ENCODE peak calls at places on chromosomes 1 and 21, in four cellular contexts. K, B, R and V are unnamed samples.

GRCh38 chr21:33360281-33360680 is 35.5 kb downstream of the IFNAR1 start:
- DNase-seq in K (no peak), B (no peak), R (no peak), V (no peak)

GRCh38 chr1:156747737-156748669 is 3.5 kb downstream of the HDGF start:
- DNase-seq in K (no peak), B (no peak), R (no peak), V (no peak)

GRCh38 chr1:157748262-157748817 is 28.6 kb downstream of the FCRL2 start:
- DNase-seq in K (no peak), B (no peak), R (no peak), V (no peak)

GRCh38 chr1:30600706-30601105 is 122.7 kb downstream of the MATN1 start:
- DNase-seq in K (no peak), B (no peak), R (no peak), V (no peak)

GRCh38 chr1:45654540-45655280 is 30.9 kb upstream of the CCDC17 start:
- DNase-seq in K (no peak), B (no peak), R (no peak), V (no peak)

GRCh38 chr1:225809842-225810578 is at the start of gene EPHX1:
- DNase-seq in K (peak), B (peak), R (peak), V (peak)

GRCh38 chr1:41418868-41419583 is 57.8 kb downstream of the FOXO6 start:
- DNase-seq in K (no peak), B (no peak), R (peak), V (no peak)

GRCh38 chr1:193799948-193800690 is 613.7 kb upstream of the B3GALT2 start:
- DNase-seq in K (no peak), B (no peak), R (no peak), V (no peak)

GRCh38 chr1:236083650-236084385 is 18.9 kb upstream of the NID1 start:
- DNase-seq in K (no peak), B (no peak), R (no peak), V (no peak)

GRCh38 chr1:225644666-225645065 is 8.3 kb downstream of the ENAH start:
- DNase-seq in K (no peak), B (no peak), R (no peak), V (no peak)

GRCh38 chr1:24639881-24640280 is 3.2 kb upstream of the SRRM1 start:
- DNase-seq in K (no peak), B (no peak), R (no peak), V (no peak)

GRCh38 chr1:186643600-186643999 is 36.6 kb downstream of the PTGS2 start:
- DNase-seq in K (no peak), B (no peak), R (no peak), V (no peak)

GRCh38 chr1:150012611-150013010 is 2.1 kb upstream of the OTUD7B start:
- DNase-seq in K (no peak), B (no peak), R (no peak), V (no peak)

GRCh38 chr1:94036721-94037120 is 84.2 kb downstream of the ABCA4 start:
- DNase-seq in K (no peak), B (no peak), R (no peak), V (no peak)

GRCh38 chr1:6260433-6260934 is 414 bp downstream of the GPR153 start:
- DNase-seq in K (no peak), B (no peak), R (no peak), V (peak)

GRCh38 chr1:52955129-52955970 is 28.3 kb downstream of the SCP2 start:
- DNase-seq in K (no peak), B (no peak), R (no peak), V (no peak)

GRCh38 chr1:220892997-220893700 is 13.9 kb downstream of the HLX start:
- DNase-seq in K (no peak), B (no peak), R (no peak), V (no peak)

GRCh38 chr1:222642468-222642867 is 24.6 kb downstream of the MIA3 start:
- DNase-seq in K (no peak), B (no peak), R (no peak), V (no peak)

GRCh38 chr1:206714331-206715058 is 29.8 kb downstream of the MAPKAPK2 start:
- DNase-seq in K (no peak), B (no peak), R (no peak), V (no peak)

GRCh38 chr1:66394603-66395002 is 139.3 kb upstream of the SGIP1 start:
- DNase-seq in K (no peak), B (no peak), R (no peak), V (no peak)

GRCh38 chr1:11281518-11282331 is 8.7 kb downstream of the UBIAD1 start:
- DNase-seq in K (no peak), B (no peak), R (no peak), V (no peak)

GRCh38 chr1:22790232-22791008 is 79.8 kb downstream of the EPHB2 start:
- DNase-seq in K (no peak), B (no peak), R (no peak), V (no peak)

GRCh38 chr1:43444151-43444826 is 9.4 kb downstream of the HYI start:
- DNase-seq in K (no peak), B (no peak), R (no peak), V (no peak)

GRCh38 chr1:151934048-151934493 is 24.8 kb upstream of the THEM4 start:
- DNase-seq in K (peak), B (peak), R (peak), V (no peak)

GRCh38 chr1:22826630-22827580 is 116.3 kb downstream of the EPHB2 start:
- DNase-seq in K (no peak), B (no peak), R (peak), V (no peak)

GRCh38 chr1:91308544-91308943 is 96.1 kb downstream of the HFM1 start:
- DNase-seq in K (no peak), B (no peak), R (no peak), V (no peak)

GRCh38 chr1:212477680-212478466 is 45.2 kb downstream of the NENF start:
- DNase-seq in K (no peak), B (no peak), R (no peak), V (no peak)

GRCh38 chr1:42680921-42681683 is 1.1 kb upstream of the YBX1 start:
- DNase-seq in K (peak), B (no peak), R (no peak), V (no peak)

GRCh38 chr1:204380293-204380831 is 20.6 kb upstream of the PLEKHA6 start:
- DNase-seq in K (no peak), B (no peak), R (no peak), V (no peak)

GRCh38 chr1:21511579-21512522 is 2.6 kb downstream of the ALPL start:
- DNase-seq in K (no peak), B (no peak), R (peak), V (no peak)

GRCh38 chr1:43933386-43934278 is at the start of gene ARTN:
- DNase-seq in K (no peak), B (no peak), R (peak), V (no peak)

GRCh38 chr1:6198646-6199297 is 623 bp downstream of the RPL22 start:
- DNase-seq in K (no peak), B (no peak), R (no peak), V (no peak)

GRCh38 chr1:54125671-54126070 is 27.1 kb downstream of the CDCP2 start:
- DNase-seq in K (no peak), B (no peak), R (peak), V (no peak)

GRCh38 chr1:90346757-90347156 is 351.8 kb downstream of the ZNF326 start:
- DNase-seq in K (no peak), B (no peak), R (no peak), V (no peak)

GRCh38 chr1:111778066-111778465 is 22.4 kb downstream of the DDX20 start:
- DNase-seq in K (no peak), B (no peak), R (no peak), V (no peak)

GRCh38 chr21:26563977-26564503 is 9.0 kb downstream of the CYYR1 start:
- DNase-seq in K (no peak), B (no peak), R (no peak), V (no peak)